ENCODE peak calls at places on chromosomes 2 and 18, in six cellular contexts. S is K562, N is SK-N-SH, A is H1, R is HepG2, V is GM12878. E is an unnamed sample.

GRCh38 chr18:2337552-2338141 is 233.7 kb downstream of the METTL4 start:
- DNase-seq in S (peak), V (no peak), A (no peak), N (peak), R (peak), E (peak)

GRCh38 chr2:191846787-191847620 is at the start of gene CAVIN2:
- DNase-seq in V (peak), N (no peak), S (peak), R (peak), A (no peak), E (no peak)

GRCh38 chr18:32086866-32087265 is 4.8 kb upstream of the RNF138 start:
- DNase-seq in V (no peak), S (no peak), N (no peak), A (no peak), R (no peak), E (peak)

GRCh38 chr2:206783718-206784117 is 18.3 kb downstream of the FASTKD2 start:
- DNase-seq in S (peak), N (peak), V (no peak), A (no peak), R (peak), E (no peak)

GRCh38 chr2:233248999-233249398 is 2.5 kb upstream of the ATG16L1 start:
- DNase-seq in A (no peak), S (no peak), V (no peak), R (no peak), N (no peak), E (no peak)

GRCh38 chr18:70693196-70693595 is 404.4 kb downstream of the SOCS6 start:
- DNase-seq in A (no peak), S (no peak), V (no peak), N (no peak), R (peak), E (no peak)

GRCh38 chr2:176490061-176490861 is 221.0 kb downstream of the MTX2 start:
- DNase-seq in A (peak), N (peak), V (no peak), S (peak), R (no peak), E (no peak)

GRCh38 chr2:148794558-148794957 is 80.5 kb upstream of the KIF5C start:
- DNase-seq in V (no peak), N (no peak), R (no peak), S (no peak), A (no peak), E (no peak)

GRCh38 chr2:102013200-102014040 is 21.7 kb downstream of the IL1R2 start:
- DNase-seq in S (no peak), N (no peak), V (no peak), R (no peak), A (no peak), E (no peak)

GRCh38 chr2:28165087-28165652 is 227.5 kb upstream of the FOSL2 start:
- DNase-seq in A (no peak), S (no peak), N (no peak), R (no peak), V (no peak), E (no peak)

GRCh38 chr2:41932241-41933034 is 115.4 kb upstream of the PKDCC start:
- DNase-seq in A (no peak), R (no peak), S (peak), V (no peak), N (peak), E (no peak)

GRCh38 chr2:175233135-175233719 is 51.7 kb upstream of the ATP5MC3 start:
- DNase-seq in S (no peak), V (no peak), A (no peak), N (no peak), R (no peak), E (no peak)

GRCh38 chr2:174633621-174633927 is 36.0 kb upstream of the WIPF1 start:
- DNase-seq in S (no peak), A (no peak), N (no peak), V (no peak), R (no peak), E (no peak)

GRCh38 chr2:217806480-217806760 is 196.4 kb downstream of the TNS1 start:
- DNase-seq in A (no peak), V (no peak), R (no peak), S (no peak), N (no peak), E (no peak)

GRCh38 chr2:11873766-11874165 is 127.3 kb downstream of the LPIN1 start:
- DNase-seq in R (no peak), N (no peak), S (no peak), A (no peak), V (no peak), E (no peak)

GRCh38 chr2:114464961-114465706 is 22.7 kb downstream of the DPP10 start:
- DNase-seq in R (no peak), V (no peak), A (no peak), S (no peak), N (no peak), E (no peak)

GRCh38 chr2:179751184-179751809 is 110.1 kb downstream of the ZNF385B start:
- DNase-seq in V (no peak), N (peak), A (no peak), S (peak), R (peak), E (peak)

GRCh38 chr2:88857274-88857741 is 165.8 kb downstream of the RPIA start:
- DNase-seq in R (peak), A (no peak), V (no peak), N (no peak), S (no peak), E (no peak)

GRCh38 chr2:236642584-236643291 is 73.1 kb downstream of the ACKR3 start:
- DNase-seq in R (peak), N (no peak), V (no peak), A (peak), S (no peak), E (no peak)

GRCh38 chr2:190916829-190917228 is 36.2 kb downstream of the GLS start:
- DNase-seq in N (no peak), R (no peak), V (no peak), S (no peak), A (no peak), E (no peak)

GRCh38 chr18:55587341-55588000 is 521 bp downstream of the TCF4 start:
- DNase-seq in N (peak), A (no peak), R (no peak), S (peak), V (no peak), E (no peak)

GRCh38 chr2:2573658-2574293 is 242.7 kb upstream of the MYT1L start:
- DNase-seq in R (peak), N (peak), A (no peak), V (peak), S (no peak), E (no peak)

GRCh38 chr18:23884712-23885375 is 129.7 kb upstream of the TTC39C start:
- DNase-seq in A (no peak), S (no peak), N (no peak), R (peak), V (no peak), E (no peak)

GRCh38 chr2:219230201-219230540 is 565 bp downstream of the ANKZF1 start:
- DNase-seq in N (peak), A (no peak), S (peak), V (no peak), R (peak), E (no peak)
- TF ChIP-seq SIN3A in N (no peak), A (peak), S (no peak), V (no peak), R (no peak), E (no peak)

GRCh38 chr18:13496691-13497281 is 229.6 kb downstream of the FAM210A start:
- DNase-seq in V (no peak), R (no peak), S (no peak), A (no peak), N (no peak), E (no peak)
- TF ChIP-seq MAX in V (no peak), R (no peak), S (no peak), A (no peak), N (no peak), E (no peak)

DNA sequence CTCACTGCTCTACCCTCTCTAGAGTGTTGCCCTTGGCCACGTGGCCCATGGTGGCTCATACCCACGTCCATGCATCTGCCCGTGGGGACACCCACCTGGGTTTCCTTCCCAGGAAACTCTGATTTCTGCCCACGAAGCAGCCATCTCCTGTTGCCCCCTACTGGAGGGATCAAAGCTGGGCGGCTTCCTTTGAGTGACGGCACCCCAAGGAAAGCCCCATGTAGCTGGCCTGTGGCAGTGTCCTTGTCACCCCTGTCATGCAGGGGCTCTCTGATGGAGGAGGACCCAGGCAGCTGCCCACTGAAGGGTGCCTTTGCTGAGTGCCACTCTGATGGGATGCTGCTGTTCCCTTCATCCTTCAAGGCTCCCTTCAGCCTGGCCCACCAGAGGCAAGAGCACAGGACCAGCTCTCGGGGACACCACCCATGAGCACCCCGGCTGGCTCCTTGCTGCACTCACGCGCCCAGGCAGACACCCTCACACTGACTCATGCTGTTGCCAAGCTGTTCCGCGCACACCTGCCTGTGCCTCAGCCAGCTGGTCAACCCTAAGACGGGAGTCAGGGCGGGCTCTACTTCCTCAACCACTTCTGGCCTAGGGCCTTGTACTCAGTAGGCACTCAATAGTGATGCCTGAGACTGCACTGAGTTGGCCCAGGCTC is 101.1 kb downstream of the CTIF start:
- DNase-seq in S (peak), V (no peak), A (no peak), R (no peak), N (no peak), E (no peak)
- TF ChIP-seq SIN3A in S (no peak), V (no peak), A (no peak), R (no peak), N (no peak), E (no peak)

DNA sequence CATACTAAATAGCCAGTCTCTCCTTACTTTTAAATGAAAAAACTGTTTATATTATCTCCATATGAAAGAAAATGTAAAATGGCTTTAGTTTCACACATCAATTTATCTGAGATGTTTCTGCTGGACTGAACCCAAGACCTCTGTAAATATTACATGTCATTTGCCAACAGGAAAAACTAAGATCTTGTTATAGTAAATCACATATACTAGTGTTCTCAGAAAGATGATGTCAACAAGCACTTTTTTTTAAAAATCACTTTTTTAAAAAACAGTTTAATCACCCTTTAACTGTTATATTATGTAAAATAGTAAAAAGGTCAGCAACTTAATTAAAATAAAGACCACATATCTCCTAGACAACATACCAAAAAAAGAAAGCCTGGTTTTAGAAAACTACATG is 46.3 kb downstream of the PTPN2 start:
- DNase-seq in V (no peak), A (no peak), N (no peak), S (no peak), R (no peak), E (no peak)
- TF ChIP-seq MAX in V (no peak), A (no peak), N (no peak), S (no peak), R (no peak), E (no peak)

E was measured in HCT116.